ENCODE peak calls at places on chromosomes 1 and 21, in eight cellular contexts. K is epithelial cell of esophagus, F is neural crest cell, R is A673, J is natural killer cell, D is Caco-2, I is AG08395, H is cardiac fibroblast. S is an unnamed sample.

GRCh38 chr1:87810166-87810565 is 481.5 kb downstream of the LMO4 start:
- DNase-seq in K (no peak), F (no peak), R (no peak), J (no peak), D (no peak), I (no peak), H (no peak), S (no peak)

GRCh38 chr1:26820784-26821269 is 5.7 kb upstream of the ZDHHC18 start:
- DNase-seq in K (no peak), F (no peak), R (peak; percentile 21), J (no peak), D (no peak), I (no peak), H (no peak), S (no peak)

GRCh38 chr1:177600371-177600770 is 369.5 kb downstream of the SEC16B start:
- DNase-seq in K (no peak), F (no peak), R (peak; percentile 29), J (no peak), D (no peak), I (no peak), H (no peak), S (no peak)

GRCh38 chr1:77370161-77370560 is 88.3 kb downstream of the AK5 start:
- DNase-seq in K (no peak), F (no peak), R (no peak), J (no peak), D (no peak), I (no peak), H (no peak), S (peak; percentile 51)

GRCh38 chr1:22641906-22642636 is 1.4 kb upstream of the C1QC start:
- DNase-seq in K (peak; percentile 50), F (peak; percentile 90), R (peak; percentile 76), J (peak; percentile 59), D (peak; percentile 71), I (peak; percentile 85), H (peak; percentile 56), S (peak; percentile 53)

GRCh38 chr1:13583964-13584791 is 546 bp downstream of the PDPN start:
- DNase-seq in K (peak; percentile 85), F (peak; percentile 25), R (peak; percentile 50), J (no peak), D (no peak), I (peak; percentile 40), H (peak; percentile 36), S (no peak)

GRCh38 chr1:226239421-226239820 is 16.0 kb downstream of the MIXL1 start:
- DNase-seq in K (no peak), F (no peak), R (no peak), J (no peak), D (no peak), I (no peak), H (no peak), S (no peak)

GRCh38 chr1:40622936-40623629 is 42.4 kb downstream of the RIMS3 start:
- DNase-seq in K (peak; percentile 28), F (no peak), R (no peak), J (no peak), D (no peak), I (no peak), H (no peak), S (peak; percentile 51)

GRCh38 chr1:29084196-29084521 is 39.5 kb downstream of the TMEM200B start:
- DNase-seq in K (no peak), F (no peak), R (no peak), J (no peak), D (no peak), I (no peak), H (no peak), S (no peak)

GRCh38 chr1:169018751-169019150 is 87.7 kb upstream of the ATP1B1 start:
- DNase-seq in K (no peak), F (no peak), R (no peak), J (no peak), D (no peak), I (no peak), H (no peak), S (no peak)

GRCh38 chr1:85976806-85977205 is 179.8 kb downstream of the COL24A1 start:
- DNase-seq in K (no peak), F (no peak), R (no peak), J (no peak), D (no peak), I (no peak), H (no peak), S (no peak)

GRCh38 chr21:37564924-37565529 is 198.5 kb downstream of the DYRK1A start:
- DNase-seq in K (no peak), F (no peak), R (no peak), J (no peak), D (peak; percentile 44), I (no peak), H (no peak), S (peak; percentile 57)

S was measured in myocyte.